ENCODE peak calls at places on chromosomes 5 and 9, in six cellular contexts. I is upper lobe of left lung; P is fibroblast of the aortic adventitia; E is CD8-positive, alpha-beta T cell; B is WTC11; T is GM20000. C is an unnamed sample.

GRCh38 chr5:107893642-107894041 is 222.9 kb upstream of the EFNA5 start:
- DNase-seq in I (no peak), P (peak), E (no peak), B (no peak), T (no peak), C (no peak)

GRCh38 chr9:12817702-12818101 is 42.9 kb downstream of the LURAP1L start:
- DNase-seq in I (peak), P (peak), E (no peak), B (no peak), T (no peak), C (no peak)

GRCh38 chr5:98630621-98631020 is 142.8 kb upstream of the RGMB start:
- DNase-seq in I (no peak), P (no peak), E (no peak), B (no peak), T (no peak), C (no peak)

GRCh38 chr5:172543484-172544298 is 89.4 kb upstream of the SH3PXD2B start:
- DNase-seq in I (peak), P (no peak), E (no peak), B (no peak), T (no peak), C (no peak)

GRCh38 chr5:170266570-170267379 is 30.8 kb downstream of the LCP2 start:
- DNase-seq in I (no peak), P (no peak), E (peak), B (no peak), T (no peak), C (no peak)

GRCh38 chr5:53479656-53480473 is 564 bp upstream of the FST start:
- DNase-seq in I (peak), P (peak), E (peak), B (peak), T (peak), C (no peak)

GRCh38 chr9:37908283-37908682 is 4.4 kb upstream of the SLC25A51 start:
- DNase-seq in I (peak), P (no peak), E (no peak), B (no peak), T (no peak), C (no peak)

GRCh38 chr9:106830527-106831140 is 32.3 kb upstream of the ZNF462 start:
- DNase-seq in I (no peak), P (no peak), E (no peak), B (no peak), T (no peak), C (no peak)

GRCh38 chr9:110065527-110065926 is 142.4 kb downstream of the C9orf152 start:
- DNase-seq in I (no peak), P (peak), E (no peak), B (no peak), T (no peak), C (peak)

GRCh38 chr9:5688109-5688508 is 59.2 kb downstream of the RIC1 start:
- DNase-seq in I (no peak), P (peak), E (no peak), B (no peak), T (no peak), C (no peak)

GRCh38 chr5:172716796-172717313 is 54.1 kb downstream of the DUSP1 start:
- DNase-seq in I (peak), P (peak), E (peak), B (peak), T (peak), C (peak)

GRCh38 chr9:36625006-36625600 is 52.4 kb downstream of the MELK start:
- DNase-seq in I (no peak), P (peak), E (no peak), B (no peak), T (no peak), C (no peak)

GRCh38 chr5:132251220-132251725 is 6.2 kb upstream of the PDLIM4 start:
- DNase-seq in I (peak), P (peak), E (no peak), B (no peak), T (no peak), C (no peak)

GRCh38 chr5:148808864-148809642 is 17.4 kb upstream of the ADRB2 start:
- DNase-seq in I (no peak), P (no peak), E (peak), B (no peak), T (peak), C (no peak)

GRCh38 chr9:28287413-28287812 is 714.1 kb upstream of the C9orf72 start:
- DNase-seq in I (no peak), P (no peak), E (no peak), B (no peak), T (no peak), C (no peak)

GRCh38 chr9:113853333-113853732 is 22.8 kb upstream of the ZNF618 start:
- DNase-seq in I (no peak), P (no peak), E (no peak), B (peak), T (no peak), C (no peak)

GRCh38 chr5:5360363-5360762 is 62.1 kb upstream of the ICE1 start:
- DNase-seq in I (no peak), P (no peak), E (no peak), B (no peak), T (no peak), C (no peak)

GRCh38 chr9:78541868-78542267 is 244.9 kb downstream of the PSAT1 start:
- DNase-seq in I (no peak), P (no peak), E (no peak), B (no peak), T (no peak), C (no peak)

GRCh38 chr9:112396416-112396815 is 16.5 kb downstream of the HSDL2 start:
- DNase-seq in I (no peak), P (no peak), E (no peak), B (no peak), T (no peak), C (no peak)

GRCh38 chr9:16986441-16987387 is 116.2 kb upstream of the BNC2 start:
- DNase-seq in I (no peak), P (peak), E (no peak), B (no peak), T (no peak), C (no peak)

GRCh38 chr9:78028926-78029325 is 2.7 kb downstream of the GNAQ start:
- DNase-seq in I (no peak), P (peak), E (no peak), B (no peak), T (no peak), C (no peak)

GRCh38 chr9:69549310-69550202 is 122.6 kb downstream of the APBA1 start:
- DNase-seq in I (no peak), P (peak), E (peak), B (no peak), T (peak), C (peak)

GRCh38 chr5:11822598-11822997 is 81.6 kb downstream of the CTNND2 start:
- DNase-seq in I (no peak), P (no peak), E (no peak), B (no peak), T (no peak), C (no peak)

GRCh38 chr5:74762599-74762998 is 4.3 kb downstream of the GFM2 start:
- DNase-seq in I (no peak), P (peak), E (no peak), B (no peak), T (no peak), C (no peak)

GRCh38 chr5:121053055-121053985 is 589.2 kb downstream of the PRR16 start:
- DNase-seq in I (no peak), P (no peak), E (no peak), B (no peak), T (no peak), C (no peak)

GRCh38 chr5:56415356-56415765 is 182.2 kb upstream of the ANKRD55 start:
- DNase-seq in I (peak), P (peak), E (no peak), B (no peak), T (peak), C (peak)

GRCh38 chr9:1018121-1018520 is 32.0 kb upstream of the DMRT2 start:
- DNase-seq in I (peak), P (peak), E (no peak), B (peak), T (no peak), C (no peak)

GRCh38 chr9:112939418-112939817 is 48.7 kb upstream of the SLC46A2 start:
- DNase-seq in I (no peak), P (no peak), E (no peak), B (no peak), T (no peak), C (no peak)

GRCh38 chr9:125911861-125912260 is 164.7 kb downstream of the PBX3 start:
- DNase-seq in I (no peak), P (peak), E (no peak), B (no peak), T (no peak), C (no peak)

GRCh38 chr5:80059354-80059980 is 24.3 kb downstream of the THBS4 start:
- DNase-seq in I (no peak), P (no peak), E (no peak), B (no peak), T (no peak), C (no peak)

GRCh38 chr9:93575706-93576295 is 583 bp upstream of the PHF2 start:
- DNase-seq in I (peak), P (peak), E (peak), B (no peak), T (peak), C (no peak)

GRCh38 chr9:95609426-95609825 is 92.7 kb upstream of the PTCH1 start:
- DNase-seq in I (no peak), P (no peak), E (no peak), B (no peak), T (no peak), C (no peak)

GRCh38 chr9:134403292-134403681 is 77.0 kb downstream of the RXRA start:
- DNase-seq in I (no peak), P (no peak), E (no peak), B (no peak), T (no peak), C (no peak)

GRCh38 chr5:58240286-58240685 is 219.6 kb downstream of the PLK2 start:
- DNase-seq in I (no peak), P (peak), E (no peak), B (no peak), T (no peak), C (no peak)

GRCh38 chr9:32554107-32554506 is 1.7 kb upstream of the TOPORS start:
- DNase-seq in I (no peak), P (peak), E (no peak), B (no peak), T (no peak), C (no peak)

GRCh38 chr5:42985129-42986037 is 54.7 kb downstream of the ANXA2R start:
- DNase-seq in I (no peak), P (peak), E (no peak), B (no peak), T (no peak), C (no peak)

GRCh38 chr5:135034186-135034962 is at the start of gene PITX1:
- DNase-seq in I (no peak), P (peak), E (no peak), B (peak), T (no peak), C (no peak)

GRCh38 chr9:88378317-88378716 is 9.9 kb upstream of the SPIN1 start:
- DNase-seq in I (no peak), P (no peak), E (no peak), B (peak), T (no peak), C (no peak)

GRCh38 chr9:130698514-130698913 is 4.9 kb downstream of the EXOSC2 start:
- DNase-seq in I (no peak), P (peak), E (no peak), B (no peak), T (no peak), C (no peak)

GRCh38 chr9:130696996-130697395 is 3.4 kb downstream of the EXOSC2 start:
- DNase-seq in I (no peak), P (no peak), E (no peak), B (no peak), T (no peak), C (no peak)

GRCh38 chr9:130699047-130699446 is 5.5 kb downstream of the EXOSC2 start:
- DNase-seq in I (no peak), P (no peak), E (no peak), B (no peak), T (no peak), C (no peak)

GRCh38 chr9:130696139-130696650 is 2.6 kb downstream of the EXOSC2 start:
- DNase-seq in I (no peak), P (no peak), E (no peak), B (no peak), T (no peak), C (no peak)

DNA sequence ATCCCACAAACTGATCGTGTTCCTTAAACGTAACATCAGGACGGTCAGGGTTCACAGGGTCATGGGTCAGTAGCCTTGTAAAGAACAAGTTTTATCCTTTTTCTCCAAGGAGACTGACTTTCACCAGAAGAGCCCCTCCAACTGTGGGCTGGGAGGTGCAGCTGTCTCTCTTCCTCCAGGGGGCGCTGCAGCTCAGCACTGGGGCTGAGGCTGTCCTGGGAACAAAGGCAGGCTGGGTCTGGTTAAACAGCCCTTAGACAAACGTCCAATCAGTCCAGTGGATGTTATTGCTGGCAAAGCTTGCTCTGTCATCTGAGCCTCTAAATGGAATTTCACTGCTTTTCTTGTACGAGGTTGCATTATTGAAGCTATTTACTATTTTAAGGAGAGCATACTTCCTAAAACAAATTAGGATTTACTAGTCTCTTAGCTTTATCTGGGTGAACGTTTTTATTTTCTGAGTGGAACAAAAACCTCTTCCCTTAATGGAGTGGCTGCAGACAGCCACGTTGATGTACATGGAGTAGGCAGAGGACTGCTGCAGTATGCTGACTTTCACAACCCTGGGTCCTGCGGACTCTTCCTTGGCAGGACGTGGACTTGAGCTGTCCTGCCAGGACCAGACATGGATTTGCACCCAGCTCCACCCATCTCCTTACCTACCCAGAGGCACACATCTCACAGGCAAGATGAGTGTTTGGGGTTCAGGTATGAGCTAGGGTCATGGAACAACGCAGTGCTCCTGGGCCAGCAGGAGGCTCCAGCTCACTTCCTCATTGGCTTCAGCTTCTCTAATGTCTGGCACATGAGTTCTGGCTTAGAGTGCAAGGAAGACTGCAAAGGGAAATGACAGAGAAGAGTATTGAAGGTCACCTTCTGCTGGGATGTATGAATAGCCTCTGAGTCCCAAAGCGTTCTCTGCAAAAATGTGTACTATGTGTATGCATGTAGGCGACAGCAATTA is 7.8 kb downstream of the EXOSC2 start:
- DNase-seq in I (peak), P (peak), E (peak), B (peak), T (no peak), C (no peak)
- TF ChIP-seq CTCF in I (peak), P (peak), E (peak), B (peak), T (peak), C (peak)

GRCh38 chr5:100676807-100677631 is 141.8 kb downstream of the FAM174A start:
- DNase-seq in I (no peak), P (peak), E (no peak), B (no peak), T (no peak), C (no peak)

GRCh38 chr5:100683881-100684280 is 148.7 kb downstream of the FAM174A start:
- DNase-seq in I (no peak), P (no peak), E (no peak), B (no peak), T (no peak), C (no peak)

DNA sequence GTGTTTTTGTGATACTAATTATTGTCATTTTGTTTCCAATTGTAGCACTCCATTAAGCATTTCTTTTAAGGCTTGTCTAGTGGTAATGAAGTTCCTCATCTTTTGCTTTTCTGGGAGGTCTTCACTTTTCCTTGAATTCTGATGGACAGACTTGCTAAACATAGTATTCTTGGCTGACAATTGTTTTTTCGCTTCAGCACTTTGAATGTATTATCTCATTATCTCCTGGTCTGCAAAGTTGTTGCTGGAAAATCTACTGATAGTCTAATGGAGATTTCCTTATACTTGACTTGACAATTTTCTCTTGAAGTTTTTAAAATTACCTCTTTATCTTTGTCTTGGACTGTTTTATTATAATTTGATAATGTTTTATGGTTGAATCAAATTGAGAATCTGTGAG is 147.5 kb downstream of the FAM174A start:
- DNase-seq in I (no peak), P (no peak), E (no peak), B (no peak), T (no peak), C (no peak)
- TF ChIP-seq CTCF in I (no peak), P (no peak), E (no peak), B (no peak), T (no peak), C (no peak)

GRCh38 chr5:174520420-174521396 is 203.7 kb upstream of the MSX2 start:
- DNase-seq in I (no peak), P (peak), E (no peak), B (peak), T (no peak), C (no peak)

GRCh38 chr5:174522641-174523260 is 201.6 kb upstream of the MSX2 start:
- DNase-seq in I (no peak), P (no peak), E (no peak), B (no peak), T (no peak), C (no peak)

GRCh38 chr5:174526177-174526576 is 198.2 kb upstream of the MSX2 start:
- DNase-seq in I (no peak), P (no peak), E (no peak), B (no peak), T (no peak), C (no peak)

GRCh38 chr5:174527936-174528557 is 196.3 kb upstream of the MSX2 start:
- DNase-seq in I (no peak), P (no peak), E (no peak), B (no peak), T (no peak), C (no peak)

GRCh38 chr5:174523311-174524159 is 200.8 kb upstream of the MSX2 start:
- DNase-seq in I (no peak), P (no peak), E (no peak), B (no peak), T (no peak), C (no peak)
- TF ChIP-seq CTCF in I (no peak), P (no peak), E (no peak), B (no peak), T (no peak), C (no peak)

DNA sequence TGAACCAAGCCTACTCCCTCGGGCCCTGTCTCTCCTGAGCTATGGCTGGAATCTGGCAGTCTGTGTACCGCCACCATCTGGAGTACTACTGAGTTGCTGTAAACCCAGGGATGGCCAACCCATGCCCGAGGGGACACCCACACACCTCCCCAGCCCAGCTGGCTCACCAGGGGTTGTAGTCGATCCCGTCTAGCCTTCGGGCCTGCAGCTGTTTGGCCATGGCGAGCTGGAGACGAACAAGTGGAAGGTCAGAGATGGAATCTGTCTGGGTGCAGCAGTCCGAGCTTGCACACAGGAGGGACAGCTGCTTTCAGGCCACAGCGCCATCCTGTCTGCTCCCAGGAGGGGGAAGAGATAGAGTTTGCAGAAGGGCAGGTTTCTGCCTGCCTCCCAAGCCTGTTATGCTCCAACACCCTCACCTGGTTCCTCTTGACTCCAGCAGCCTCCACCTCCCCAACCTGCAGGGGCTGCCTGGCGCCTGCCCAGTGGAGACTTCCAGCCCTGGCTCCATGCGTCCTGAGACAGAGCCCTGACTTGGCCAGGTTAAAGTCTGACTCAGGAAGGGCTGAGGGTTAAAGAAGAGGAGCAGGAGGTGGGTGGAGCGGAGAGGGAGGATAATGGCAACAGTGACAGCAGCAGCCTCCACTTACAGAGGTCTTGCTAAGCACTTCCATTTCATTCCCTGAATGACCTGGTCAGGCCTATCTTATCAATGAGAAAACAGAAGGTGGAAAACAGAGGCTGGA is 15.8 kb upstream of the SPOUT1 start:
- DNase-seq in I (no peak), P (no peak), E (no peak), B (peak), T (peak), C (no peak)
- TF ChIP-seq CTCF in I (no peak), P (no peak), E (no peak), B (no peak), T (no peak), C (no peak)